ENCODE peak calls at places on chromosomes 13 and 19, in nine cellular contexts. C, T, B, K, M, J, O, Q and X are unnamed samples.
A peak's percentile ranks its signal among the peaks of the same experiment; 100 is the strongest.

GRCh38 chr19:3554254-3555083 is 2.9 kb downstream of the MFSD12 start:
- DNase-seq in B (no peak), Q (no peak), M (no peak), K (no peak), J (peak; percentile 34), C (no peak), O (no peak), T (no peak), X (no peak)

GRCh38 chr13:36131215-36131930 is at the start of gene DCLK1:
- DNase-seq in K (peak; percentile 32), M (no peak), Q (no peak), B (peak; percentile 20), T (no peak), C (no peak), J (no peak), O (peak; percentile 26), X (peak; percentile 80)

GRCh38 chr19:35265126-35265995 is 3.4 kb upstream of the USF2 start:
- DNase-seq in K (no peak), M (no peak), Q (peak; percentile 69), C (no peak), T (no peak), O (no peak), B (no peak), J (no peak), X (peak; percentile 23)

GRCh38 chr13:43815204-43815603 is 28.4 kb upstream of the ENOX1 start:
- DNase-seq in C (no peak), K (no peak), T (peak; percentile 74), B (no peak), J (no peak), O (peak; percentile 93), M (no peak), Q (no peak), X (peak; percentile 12)

GRCh38 chr19:12672744-12673143 is 6.1 kb downstream of the WDR83 start:
- DNase-seq in J (no peak), O (no peak), T (no peak), B (no peak), K (no peak), M (no peak), Q (no peak), C (no peak), X (no peak)

GRCh38 chr13:60261432-60262351 is 98.0 kb upstream of the DIAPH3 start:
- DNase-seq in J (no peak), O (no peak), K (no peak), B (no peak), Q (no peak), T (no peak), M (no peak), C (no peak), X (no peak)

GRCh38 chr19:46256855-46257254 is 27.3 kb downstream of the IGFL1 start:
- DNase-seq in B (no peak), M (no peak), T (no peak), Q (no peak), O (no peak), J (no peak), C (no peak), K (no peak), X (no peak)

GRCh38 chr13:24997367-24997967 is 98.5 kb upstream of the PABPC3 start:
- DNase-seq in T (peak; percentile 29), O (peak; percentile 30), J (no peak), Q (no peak), M (peak; percentile 3), K (no peak), C (no peak), B (no peak), X (no peak)